ENCODE peak calls at places on chromosome 20, in seven cellular contexts. M, N, Y, S, T, U and B are unnamed samples.

GRCh38 chr20:63215101-63216040 is 560 bp downstream of the YTHDF1 start:
- DNase-seq in M (no peak), Y (peak; percentile 40), T (peak; percentile 14), N (peak; percentile 62), S (peak; percentile 33), U (peak; percentile 55), B (peak; percentile 68)

GRCh38 chr20:6994452-6994851 is 227.0 kb downstream of the BMP2 start:
- DNase-seq in U (no peak), T (no peak), M (no peak), N (no peak), Y (no peak), S (peak; percentile 45), B (no peak)

GRCh38 chr20:62063601-62063980 is 2.1 kb downstream of the TAF4 start:
- DNase-seq in U (no peak), S (no peak), T (no peak), M (no peak), Y (no peak), N (no peak), B (no peak)

GRCh38 chr20:1509237-1509636 is 18.0 kb upstream of the SIRPB2 start:
- DNase-seq in U (peak; percentile 70), S (peak; percentile 47), T (peak; percentile 10), Y (peak; percentile 43), M (peak; percentile 54), N (peak; percentile 30), B (no peak)

GRCh38 chr20:35307666-35308653 is 15.7 kb upstream of the FAM83C start:
- DNase-seq in U (no peak), T (no peak), Y (no peak), S (no peak), N (peak; percentile 99), M (peak; percentile 45), B (no peak)

GRCh38 chr20:3473324-3473723 is 2.5 kb downstream of the ATRN start:
- DNase-seq in N (no peak), M (no peak), T (no peak), Y (no peak), S (no peak), U (no peak), B (no peak)

GRCh38 chr20:59017493-59018231 is 1.6 kb upstream of the TUBB1 start:
- DNase-seq in N (no peak), T (no peak), S (no peak), Y (no peak), U (no peak), M (no peak), B (no peak)

GRCh38 chr20:11143481-11143880 is 469.7 kb upstream of the JAG1 start:
- DNase-seq in U (no peak), M (no peak), N (peak; percentile 50), S (no peak), T (no peak), Y (no peak), B (no peak)

GRCh38 chr20:31760457-31761240 is 21.6 kb downstream of the TPX2 start:
- DNase-seq in S (no peak), N (peak; percentile 65), T (no peak), U (no peak), M (no peak), Y (no peak), B (no peak)

GRCh38 chr20:32484221-32485125 is 100.7 kb downstream of the NOL4L start:
- DNase-seq in M (no peak), U (peak; percentile 46), T (peak; percentile 29), S (no peak), Y (no peak), N (no peak), B (no peak)

GRCh38 chr20:17557675-17558006 is 12.2 kb upstream of the DSTN start:
- DNase-seq in U (no peak), Y (no peak), S (peak; percentile 89), N (peak; percentile 90), T (no peak), M (no peak), B (no peak)

GRCh38 chr20:41167481-41168253 is 30.3 kb downstream of the PLCG1 start:
- DNase-seq in N (no peak), U (peak; percentile 16), T (no peak), Y (peak; percentile 56), M (no peak), S (no peak), B (no peak)

GRCh38 chr20:64220420-64220819 is 35.1 kb upstream of the PCMTD2 start:
- DNase-seq in M (no peak), N (no peak), S (no peak), Y (no peak), U (no peak), T (no peak), B (no peak)

GRCh38 chr20:8155848-8156602 is 24.0 kb downstream of the PLCB1 start:
- DNase-seq in Y (no peak), U (no peak), N (no peak), T (no peak), M (no peak), S (peak; percentile 27), B (no peak)

GRCh38 chr20:24134930-24135329 is 146.4 kb upstream of the GGTLC1 start:
- DNase-seq in S (no peak), Y (no peak), N (no peak), U (no peak), M (no peak), T (no peak), B (no peak)

GRCh38 chr20:61861054-61861841 is 204.4 kb downstream of the TAF4 start:
- DNase-seq in U (no peak), Y (no peak), T (no peak), S (no peak), M (no peak), N (no peak), B (no peak)

GRCh38 chr20:50385733-50386640 is 124.2 kb upstream of the PTPN1 start:
- DNase-seq in N (no peak), Y (peak; percentile 48), U (no peak), T (no peak), S (no peak), M (no peak), B (no peak)

GRCh38 chr20:24479595-24479994 is 10.2 kb downstream of the SYNDIG1 start:
- DNase-seq in U (no peak), Y (no peak), N (no peak), T (no peak), S (no peak), M (no peak), B (no peak)

GRCh38 chr20:45343867-45344721 is 4.1 kb downstream of the SDC4 start:
- DNase-seq in U (no peak), T (no peak), N (peak; percentile 87), Y (no peak), M (peak; percentile 57), S (peak; percentile 91), B (peak; percentile 67)

GRCh38 chr20:48283470-48284110 is 498.3 kb upstream of the SULF2 start:
- DNase-seq in S (peak; percentile 97), U (no peak), Y (no peak), N (peak; percentile 96), T (no peak), M (peak; percentile 86), B (no peak)

GRCh38 chr20:12744026-12744425 is 264.7 kb upstream of the SPTLC3 start:
- DNase-seq in T (no peak), M (no peak), S (no peak), N (no peak), U (no peak), Y (no peak), B (no peak)

GRCh38 chr20:3168079-3168828 is 5.1 kb downstream of the LZTS3 start:
- DNase-seq in T (no peak), Y (no peak), N (no peak), M (no peak), U (no peak), S (no peak), B (no peak)

GRCh38 chr20:37366749-37367148 is 20.8 kb downstream of the SRC start:
- DNase-seq in U (peak; percentile 27), M (no peak), S (no peak), Y (no peak), N (no peak), T (no peak), B (no peak)

GRCh38 chr20:36092424-36093024 is 62.0 kb upstream of the EPB41L1 start:
- DNase-seq in S (no peak), M (no peak), Y (no peak), U (no peak), N (no peak), T (no peak), B (peak; percentile 32)

GRCh38 chr20:57009355-57009754 is 257.1 kb downstream of the BMP7 start:
- DNase-seq in Y (no peak), N (no peak), S (no peak), M (no peak), U (no peak), T (no peak), B (no peak)

GRCh38 chr20:48784273-48784641 is 43.5 kb downstream of the PREX1 start:
- DNase-seq in T (no peak), Y (peak; percentile 49), U (no peak), S (no peak), N (no peak), M (no peak), B (no peak)

GRCh38 chr20:17798601-17799000 is 98.8 kb downstream of the BANF2 start:
- DNase-seq in T (no peak), M (no peak), Y (no peak), N (no peak), U (no peak), S (no peak), B (no peak)

GRCh38 chr20:50438986-50439407 is 71.2 kb upstream of the PTPN1 start:
- DNase-seq in S (peak; percentile 63), U (no peak), T (no peak), M (no peak), Y (no peak), N (peak; percentile 83), B (no peak)

GRCh38 chr20:56322661-56323060 is 36.1 kb upstream of the FAM210B start:
- DNase-seq in Y (no peak), N (no peak), S (no peak), U (no peak), T (no peak), M (no peak), B (no peak)

GRCh38 chr20:11585752-11586352 is 331.8 kb upstream of the BTBD3 start:
- DNase-seq in S (peak; percentile 7), Y (no peak), T (no peak), N (peak; percentile 1), M (no peak), U (peak; percentile 33), B (no peak)

GRCh38 chr20:53611449-53611894 is 17.8 kb upstream of the ZNF217 start:
- DNase-seq in Y (peak; percentile 85), M (no peak), S (peak; percentile 95), N (peak; percentile 98), U (peak; percentile 25), T (no peak), B (peak; percentile 96)

GRCh38 chr20:4820833-4821518 is 99.3 kb downstream of the PRND start:
- DNase-seq in M (peak; percentile 75), T (no peak), Y (no peak), U (no peak), N (peak; percentile 19), S (peak; percentile 38), B (no peak)

GRCh38 chr20:20489054-20489453 is 121.2 kb downstream of the INSM1 start:
- DNase-seq in N (no peak), S (no peak), M (no peak), T (no peak), U (no peak), Y (peak; percentile 73), B (no peak)